ENCODE peak calls at places on chromosomes 16 and 17, in four cellular contexts. P is SK-N-SH, V is K562, Y is HCT116. U is an unnamed sample.
A peak's percentile ranks its signal among the peaks of the same experiment; 100 is the strongest.

GRCh38 chr16:81798311-81799137 is 19.4 kb downstream of the PLCG2 start:
- DNase-seq in P (no peak), V (no peak), Y (no peak), U (no peak)

GRCh38 chr16:79658301-79659001 is 57.9 kb upstream of the MAF start:
- DNase-seq in P (no peak), V (no peak), Y (no peak), U (no peak)

GRCh38 chr17:33696102-33696501 is 403.0 kb upstream of the ASIC2 start:
- DNase-seq in P (peak; percentile 30), V (peak; percentile 41), Y (no peak), U (no peak)

GRCh38 chr16:58499615-58500328 is at the start of gene NDRG4:
- DNase-seq in P (peak; percentile 93), V (peak; percentile 41), Y (peak; percentile 83), U (no peak)

GRCh38 chr17:4833941-4834501 is 881 bp downstream of the MINK1 start:
- DNase-seq in P (peak; percentile 44), V (no peak), Y (no peak), U (no peak)

GRCh38 chr17:61739002-61739401 is 124.3 kb downstream of the BRIP1 start:
- DNase-seq in P (no peak), V (no peak), Y (no peak), U (no peak)

GRCh38 chr17:41581366-41582060 is 5.2 kb downstream of the KRT14 start:
- DNase-seq in P (no peak), V (no peak), Y (no peak), U (no peak)

GRCh38 chr16:81445143-81445922 is 725 bp downstream of the CMIP start:
- DNase-seq in P (peak; percentile 78), V (peak; percentile 83), Y (no peak), U (peak; percentile 54)

GRCh38 chr17:73286863-73287296 is 24.9 kb downstream of the CDC42EP4 start:
- DNase-seq in P (no peak), V (peak; percentile 40), Y (no peak), U (no peak)

GRCh38 chr17:17354560-17355357 is 51.6 kb downstream of the NT5M start:
- DNase-seq in P (peak; percentile 88), V (peak; percentile 71), Y (peak; percentile 42), U (peak; percentile 60)

GRCh38 chr17:35789044-35789443 is 6.4 kb downstream of the MMP28 start:
- DNase-seq in P (no peak), V (no peak), Y (no peak), U (no peak)

GRCh38 chr17:74528491-74529199 is 2.6 kb downstream of the CD300LB start:
- DNase-seq in P (no peak), V (no peak), Y (no peak), U (no peak)

GRCh38 chr17:83030432-83030831 is 49.0 kb upstream of the METRNL start:
- DNase-seq in P (peak; percentile 30), V (no peak), Y (no peak), U (no peak)

GRCh38 chr16:60727856-60728255 is 1308.4 kb downstream of the CDH8 start:
- DNase-seq in P (no peak), V (no peak), Y (no peak), U (no peak)

GRCh38 chr17:57142925-57143324 is 57.9 kb downstream of the AKAP1 start:
- DNase-seq in P (no peak), V (no peak), Y (no peak), U (no peak)

GRCh38 chr17:34006126-34006525 is 249.0 kb upstream of the CCL2 start:
- DNase-seq in P (no peak), V (no peak), Y (no peak), U (no peak)

GRCh38 chr16:20740007-20740883 is 1.4 kb downstream of the THUMPD1 start:
- DNase-seq in P (peak; percentile 6), V (no peak), Y (no peak), U (peak; percentile 46)

GRCh38 chr16:35798885-35799426 is 2339.5 kb downstream of the TP53TG3F start:
- DNase-seq in P (no peak), V (no peak), Y (no peak), U (peak; percentile 66)

GRCh38 chr17:61565213-61565612 is 25.8 kb downstream of the NACA2 start:
- DNase-seq in P (no peak), V (no peak), Y (no peak), U (no peak)

GRCh38 chr17:56577810-56578209 is 15.7 kb upstream of the NOG start:
- DNase-seq in P (no peak), V (no peak), Y (no peak), U (no peak)

GRCh38 chr17:59746849-59747445 is 39.5 kb downstream of the VMP1 start:
- DNase-seq in P (peak; percentile 44), V (peak; percentile 14), Y (no peak), U (peak; percentile 27)

GRCh38 chr16:78677332-78677731 is 577.9 kb downstream of the WWOX start:
- DNase-seq in P (no peak), V (no peak), Y (no peak), U (no peak)

GRCh38 chr16:75130150-75130771 is 13.7 kb upstream of the LDHD start:
- DNase-seq in P (no peak), V (no peak), Y (no peak), U (no peak)

GRCh38 chr16:51151951-51152663 is 1.0 kb upstream of the SALL1 start:
- DNase-seq in P (peak; percentile 74), V (no peak), Y (no peak), U (no peak)

DNA sequence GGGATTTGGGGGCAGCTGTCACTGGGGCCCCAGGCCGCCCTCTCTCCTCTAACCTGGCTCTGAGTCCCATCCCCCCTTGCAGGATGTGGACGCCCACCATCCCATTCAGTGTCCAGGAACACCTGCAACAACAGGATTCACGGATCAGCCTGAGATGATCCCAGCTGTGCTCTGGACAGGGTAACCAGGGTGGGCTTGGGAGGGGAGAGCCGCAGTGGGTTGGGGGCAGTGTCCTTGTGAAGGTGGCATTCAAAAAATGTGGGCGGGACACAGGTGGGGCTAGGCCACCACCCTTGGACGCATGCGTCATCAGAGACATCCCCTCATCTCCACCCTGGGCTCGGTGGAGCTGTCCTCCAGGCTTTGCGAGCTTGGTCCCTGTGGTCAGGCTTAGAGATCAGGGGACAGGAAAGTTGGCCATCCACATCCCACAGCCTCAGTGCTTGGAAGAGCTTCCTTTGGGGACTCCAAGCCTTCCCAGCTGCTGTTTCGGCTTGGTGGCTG is 19.1 kb downstream of the DEXI start:
- DNase-seq in P (no peak), V (no peak), Y (no peak), U (no peak)
- TF ChIP-seq JUND in P (no peak), V (no peak), Y (no peak), U (no peak)

GRCh38 chr16:67544844-67545664 is 16.4 kb downstream of the RIPOR1 start:
- DNase-seq in P (no peak), V (no peak), Y (no peak), U (no peak)

GRCh38 chr16:67543036-67543435 is 14.4 kb downstream of the RIPOR1 start:
- DNase-seq in P (no peak), V (no peak), Y (no peak), U (no peak)

GRCh38 chr16:67543582-67543981 is 15.0 kb downstream of the RIPOR1 start:
- DNase-seq in P (no peak), V (no peak), Y (no peak), U (no peak)

GRCh38 chr16:67545665-67546024 is 16.7 kb upstream of the CTCF start:
- DNase-seq in P (no peak), V (no peak), Y (no peak), U (no peak)

GRCh38 chr16:67544329-67544841 is 15.8 kb downstream of the RIPOR1 start:
- DNase-seq in P (peak; percentile 37), V (peak; percentile 54), Y (no peak), U (no peak)
- TF ChIP-seq JUND in P (no peak), V (no peak), Y (no peak), U (no peak)

DNA sequence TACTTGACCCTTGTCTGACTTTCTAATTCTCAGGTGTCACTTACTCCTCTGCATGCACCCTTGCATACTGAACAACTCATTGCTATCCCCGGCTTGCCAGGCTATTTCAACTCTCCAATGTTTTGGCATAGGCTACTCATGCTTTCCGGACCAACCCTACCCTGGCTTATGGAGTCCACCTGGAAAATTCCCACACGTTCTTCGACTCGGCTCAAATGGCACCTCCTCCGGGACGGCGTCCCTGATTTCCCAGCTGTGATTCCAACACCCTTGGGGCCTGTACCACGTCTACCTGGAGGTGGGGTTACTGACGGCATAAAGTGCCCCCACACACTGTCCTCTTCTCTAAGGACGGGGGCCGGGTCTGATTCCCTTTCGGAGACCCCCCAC is 518 bp downstream of the SMYD4 start:
- DNase-seq in P (no peak), V (no peak), Y (no peak), U (peak; percentile 22)
- TF ChIP-seq JUND in P (no peak), V (no peak), Y (no peak), U (no peak)

DNA sequence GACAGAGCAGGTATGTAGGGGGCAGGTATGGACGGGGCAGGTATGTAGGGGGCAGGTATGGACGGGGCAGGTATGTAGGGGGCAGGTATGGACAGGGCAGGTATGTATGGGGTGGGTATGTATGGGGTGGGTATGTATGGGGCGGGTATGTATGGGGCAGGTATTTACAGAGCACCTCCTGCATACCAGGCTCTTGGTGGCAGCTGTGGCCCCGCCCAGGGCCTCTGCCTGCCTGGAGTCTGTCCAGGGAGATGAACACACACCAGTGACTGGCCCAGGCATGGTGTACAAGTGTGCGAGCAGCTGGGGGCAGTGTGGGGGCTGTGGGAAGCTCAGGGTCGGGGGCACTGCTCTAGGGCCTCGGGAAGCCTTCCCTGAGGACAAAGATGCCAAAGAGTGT is 4.4 kb downstream of the RPL3L start:
- DNase-seq in P (no peak), V (no peak), Y (no peak), U (no peak)
- TF ChIP-seq JUND in P (no peak), V (no peak), Y (no peak), U (no peak)

GRCh38 chr16:53061701-53062159 is 6.9 kb downstream of the CHD9 start:
- DNase-seq in P (no peak), V (no peak), Y (no peak), U (peak; percentile 26)
- TF ChIP-seq JUND in P (no peak), V (no peak), Y (no peak), U (no peak)

GRCh38 chr17:32523827-32524552 is 37.2 kb downstream of the CDK5R1 start:
- DNase-seq in P (no peak), V (no peak), Y (no peak), U (no peak)

GRCh38 chr17:32527146-32527545 is 40.4 kb downstream of the CDK5R1 start:
- DNase-seq in P (no peak), V (no peak), Y (no peak), U (no peak)

GRCh38 chr17:32523017-32523680 is 36.4 kb downstream of the CDK5R1 start:
- DNase-seq in P (no peak), V (no peak), Y (no peak), U (no peak)

GRCh38 chr17:32528825-32529224 is 42.0 kb downstream of the CDK5R1 start:
- DNase-seq in P (no peak), V (no peak), Y (no peak), U (no peak)

GRCh38 chr17:32525116-32525515 is 38.3 kb downstream of the CDK5R1 start:
- DNase-seq in P (no peak), V (no peak), Y (no peak), U (no peak)
- TF ChIP-seq JUND in P (no peak), V (no peak), Y (no peak), U (no peak)

GRCh38 chr17:75693500-75694481 is 26.7 kb downstream of the SAP30BP start:
- DNase-seq in P (peak; percentile 85), V (no peak), Y (peak; percentile 76), U (no peak)

GRCh38 chr17:75692976-75693375 is 25.8 kb downstream of the SAP30BP start:
- DNase-seq in P (no peak), V (no peak), Y (no peak), U (no peak)

GRCh38 chr17:75689441-75689873 is 22.3 kb downstream of the SAP30BP start:
- DNase-seq in P (no peak), V (no peak), Y (no peak), U (peak; percentile 56)

GRCh38 chr17:75694536-75694935 is 26.7 kb upstream of the ITGB4 start:
- DNase-seq in P (no peak), V (no peak), Y (no peak), U (no peak)

GRCh38 chr17:75691371-75692290 is 24.5 kb downstream of the SAP30BP start:
- DNase-seq in P (no peak), V (no peak), Y (no peak), U (no peak)
- TF ChIP-seq JUND in P (no peak), V (no peak), Y (no peak), U (no peak)

U was measured in T47D.